ENCODE peak calls at places on chromosomes 5 and 9, in ten cellular contexts. Q is Panc1, O is SJCRH30, N is left ventricle myocardium inferior, D is psoas muscle, Z is GM12865, R is ascending aorta, C is upper lobe of left lung, A is skeletal muscle cell, B is aorta. L is an unnamed sample.

GRCh38 chr5:53053364-53053763 is 56.2 kb downstream of the MOCS2 start:
- DNase-seq in A (no peak), O (no peak), D (no peak), B (no peak), R (no peak), N (no peak), C (no peak), Z (no peak), Q (no peak), L (no peak)

GRCh38 chr9:113652355-113653152 is 189.0 kb downstream of the RGS3 start:
- DNase-seq in C (peak), Z (no peak), N (no peak), O (no peak), Q (no peak), A (no peak), R (no peak), B (no peak), D (no peak), L (no peak)

GRCh38 chr5:141525659-141526058 is 36.8 kb downstream of the PCDHGC5 start:
- DNase-seq in A (no peak), D (no peak), C (no peak), O (no peak), Z (no peak), Q (no peak), B (no peak), R (no peak), N (no peak), L (no peak)

GRCh38 chr5:148760945-148761638 is 65.3 kb upstream of the ADRB2 start:
- DNase-seq in D (no peak), B (no peak), C (no peak), Z (peak), Q (no peak), O (no peak), R (no peak), A (no peak), N (no peak), L (no peak)

GRCh38 chr9:128947423-128948310 is at the start of the genes DOLK and NUP188:
- DNase-seq in B (peak), Q (no peak), Z (peak), D (peak), N (peak), O (peak), R (peak), A (peak), C (peak), L (peak)

GRCh38 chr5:75603421-75603820 is 7.8 kb upstream of the ANKDD1B start:
- DNase-seq in O (no peak), Z (no peak), A (no peak), R (no peak), B (no peak), C (no peak), D (no peak), Q (no peak), N (no peak), L (no peak)

GRCh38 chr5:10534491-10535236 is 29.2 kb upstream of the ANKRD33B start:
- DNase-seq in C (no peak), R (no peak), O (no peak), Z (no peak), A (no peak), N (no peak), D (no peak), Q (no peak), B (peak), L (no peak)

GRCh38 chr5:145341842-145342241 is 493.3 kb downstream of the PRELID2 start:
- DNase-seq in Q (no peak), A (no peak), O (no peak), N (no peak), R (no peak), Z (no peak), D (no peak), B (no peak), C (no peak), L (no peak)

GRCh38 chr9:93820667-93821306 is 134.4 kb downstream of the BARX1 start:
- DNase-seq in Q (no peak), N (no peak), C (no peak), Z (no peak), R (no peak), A (no peak), O (peak), D (no peak), B (peak), L (no peak)

GRCh38 chr9:112409758-112410157 is 29.9 kb downstream of the HSDL2 start:
- DNase-seq in O (no peak), R (no peak), A (no peak), D (no peak), Q (no peak), Z (no peak), B (no peak), C (no peak), N (no peak), L (no peak)

GRCh38 chr9:112408285-112408684 is 28.4 kb downstream of the HSDL2 start:
- DNase-seq in C (no peak), D (no peak), R (no peak), N (no peak), Q (no peak), O (no peak), Z (no peak), B (no peak), A (no peak), L (no peak)

GRCh38 chr9:112404367-112404979 is 24.6 kb downstream of the HSDL2 start:
- DNase-seq in Q (no peak), B (no peak), Z (no peak), N (no peak), D (no peak), C (peak), R (no peak), O (no peak), A (no peak), L (no peak)

GRCh38 chr9:112411626-112412027 is 31.7 kb downstream of the HSDL2 start:
- DNase-seq in D (no peak), Z (no peak), A (no peak), N (no peak), C (no peak), B (no peak), Q (no peak), R (no peak), O (no peak), L (no peak)

GRCh38 chr9:112408819-112409218 is 28.9 kb downstream of the HSDL2 start:
- DNase-seq in R (no peak), B (no peak), A (no peak), D (no peak), Z (no peak), Q (no peak), N (no peak), O (no peak), C (no peak), L (no peak)
- H3K4me3 ChIP-seq in R (no peak), B (no peak), A (no peak), D (no peak), Z (no peak), Q (no peak), N (no peak), O (no peak), C (no peak), L (no peak)

GRCh38 chr9:96877269-96877668 is 23.0 kb upstream of the ZNF782 start:
- DNase-seq in Z (no peak), N (no peak), D (no peak), R (no peak), O (no peak), Q (no peak), C (no peak), B (no peak), A (no peak), L (no peak)
- H3K4me3 ChIP-seq in Z (no peak), N (no peak), D (no peak), R (no peak), O (no peak), Q (no peak), C (no peak), B (no peak), A (peak), L (peak)

DNA sequence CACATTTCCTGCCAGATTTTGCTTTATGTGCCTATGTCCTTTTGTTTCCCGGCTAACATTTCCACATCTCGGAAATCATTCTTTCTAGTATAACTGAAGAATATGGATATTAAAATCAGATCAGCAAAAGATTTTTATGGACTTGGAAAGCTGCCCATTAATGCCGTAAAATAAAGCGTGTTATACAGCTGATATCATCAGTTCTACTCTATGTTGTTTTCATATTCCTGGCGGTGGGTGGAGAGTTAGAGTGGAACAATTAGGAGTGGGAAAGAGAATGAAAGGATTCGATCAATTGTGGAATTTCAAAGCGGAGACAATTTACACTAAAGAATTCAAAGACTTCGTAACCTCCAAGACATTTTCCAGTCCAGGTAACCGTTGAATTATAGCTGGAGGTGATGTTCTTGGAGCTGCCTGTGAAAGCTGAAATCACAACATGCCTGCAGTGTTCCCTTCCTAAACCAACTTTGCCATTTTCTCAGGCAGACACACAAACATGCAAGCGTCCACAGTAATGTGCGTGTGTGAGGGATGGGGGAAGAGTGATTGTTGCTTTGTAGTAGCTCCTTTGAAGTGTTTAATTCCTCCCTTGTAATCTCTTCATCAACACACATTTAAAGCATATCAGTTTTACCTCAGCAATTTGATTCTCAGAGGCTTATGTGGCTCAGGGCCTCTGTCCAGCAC is 543.9 kb downstream of the RAB3C start:
- DNase-seq in Z (no peak), N (no peak), D (no peak), R (no peak), B (no peak), A (no peak), Q (no peak), C (no peak), O (peak), L (no peak)
- H3K4me3 ChIP-seq in Z (peak), N (peak), D (peak), R (peak), B (no peak), A (peak), Q (no peak), C (peak), O (peak), L (no peak)

DNA sequence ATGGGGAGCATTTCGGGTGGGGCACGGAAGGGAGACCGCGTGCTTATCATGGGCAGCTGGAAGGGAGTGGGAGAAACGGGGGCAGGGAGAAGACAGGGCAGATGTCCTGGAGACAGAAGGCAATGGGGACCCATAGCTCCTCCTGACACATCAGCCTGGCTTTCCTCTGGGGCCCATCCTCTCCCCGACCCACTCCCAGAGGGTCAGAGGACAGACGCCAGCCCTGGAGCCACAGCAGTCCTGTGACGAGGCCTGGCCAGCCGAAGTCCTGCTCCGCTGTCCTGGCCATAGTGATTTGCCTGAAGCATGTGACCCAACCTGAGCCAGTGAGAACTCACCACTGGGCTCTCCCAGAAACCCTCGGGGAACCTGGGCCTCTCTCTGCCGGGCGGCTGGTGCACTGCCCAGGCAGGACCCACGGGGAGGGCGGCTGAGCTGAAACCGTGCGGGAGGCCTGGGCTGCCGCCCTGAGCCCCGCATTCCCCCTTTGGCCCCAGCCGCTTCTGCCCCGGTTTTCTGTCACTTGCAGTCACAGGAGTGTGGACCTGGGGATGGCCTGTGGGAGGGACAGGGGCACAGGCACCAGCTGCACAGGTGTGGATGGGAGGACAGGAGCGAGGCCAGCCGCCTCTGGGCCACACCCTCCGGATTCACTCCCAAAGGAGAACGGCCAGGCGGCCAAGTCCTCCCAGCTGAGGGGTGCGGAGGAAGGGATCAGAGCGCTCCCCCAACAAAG is 19.8 kb downstream of the ADAMTS2 start:
- DNase-seq in R (no peak), Q (no peak), C (no peak), B (peak), O (no peak), Z (no peak), A (no peak), D (peak), N (peak), L (no peak)
- H3K4me3 ChIP-seq in R (no peak), Q (no peak), C (no peak), B (no peak), O (no peak), Z (no peak), A (no peak), D (no peak), N (no peak), L (no peak)

GRCh38 chr5:35197351-35197750 is 32.9 kb downstream of the PRLR start:
- DNase-seq in C (no peak), D (no peak), N (no peak), Q (no peak), O (peak), A (no peak), Z (no peak), B (no peak), R (no peak), L (no peak)

GRCh38 chr5:35198681-35199080 is 31.6 kb downstream of the PRLR start:
- DNase-seq in Z (no peak), Q (no peak), A (peak), B (no peak), O (peak), D (no peak), N (no peak), C (no peak), R (no peak), L (no peak)

GRCh38 chr5:35199886-35200285 is 30.4 kb downstream of the PRLR start:
- DNase-seq in A (no peak), O (no peak), D (no peak), Q (no peak), N (no peak), R (no peak), C (no peak), B (no peak), Z (no peak), L (no peak)

GRCh38 chr5:35195472-35195852 is 34.8 kb downstream of the PRLR start:
- DNase-seq in Q (no peak), R (no peak), B (no peak), O (no peak), Z (no peak), N (no peak), A (no peak), D (no peak), C (no peak), L (no peak)

GRCh38 chr5:35198096-35198495 is 32.2 kb downstream of the PRLR start:
- DNase-seq in Q (no peak), B (no peak), Z (no peak), R (no peak), A (peak), C (peak), O (peak), N (peak), D (peak), L (no peak)
- H3K4me3 ChIP-seq in Q (no peak), B (no peak), Z (no peak), R (no peak), A (no peak), C (no peak), O (no peak), N (no peak), D (no peak), L (no peak)

GRCh38 chr9:21788752-21789151 is 13.7 kb upstream of the MTAP start:
- DNase-seq in A (no peak), D (no peak), Q (no peak), O (no peak), N (no peak), Z (no peak), B (no peak), C (no peak), R (no peak), L (no peak)

GRCh38 chr9:21795483-21795882 is 7.0 kb upstream of the MTAP start:
- DNase-seq in N (no peak), Q (no peak), O (no peak), D (no peak), B (no peak), A (no peak), Z (no peak), R (no peak), C (no peak), L (no peak)

GRCh38 chr9:21789541-21790037 is 12.8 kb upstream of the MTAP start:
- DNase-seq in Q (peak), A (peak), Z (peak), O (peak), C (peak), D (no peak), N (no peak), R (no peak), B (no peak), L (peak)
- H3K4me3 ChIP-seq in Q (peak), A (peak), Z (peak), O (no peak), C (no peak), D (peak), N (peak), R (peak), B (no peak), L (no peak)

GRCh38 chr9:5336683-5337082 is 3.0 kb downstream of the RLN1 start:
- DNase-seq in B (no peak), C (no peak), O (no peak), Q (no peak), D (no peak), Z (no peak), A (no peak), N (no peak), R (no peak), L (no peak)
- H3K4me3 ChIP-seq in B (no peak), C (no peak), O (no peak), Q (no peak), D (no peak), Z (no peak), A (no peak), N (no peak), R (no peak), L (no peak)

DNA sequence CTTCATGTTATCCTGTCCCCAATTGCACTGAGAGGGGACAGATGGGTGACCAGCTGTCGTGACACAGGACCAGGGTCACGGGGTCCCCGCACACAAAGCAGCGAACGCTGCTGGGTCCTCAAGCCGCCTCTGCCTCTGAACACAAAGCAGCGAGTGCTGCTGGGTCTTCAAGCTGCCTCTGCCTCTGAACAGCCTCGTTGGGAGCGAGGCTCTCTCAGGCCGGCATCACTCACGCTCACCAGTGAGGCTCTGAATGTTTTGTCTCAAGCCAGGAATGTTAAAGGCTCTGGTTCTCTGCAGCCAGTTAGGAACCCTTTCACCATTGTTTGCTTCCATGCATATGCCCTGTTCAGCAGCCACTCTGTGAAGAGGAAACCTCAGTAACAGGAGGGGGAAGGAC is 82.7 kb upstream of the TAF11L2 start:
- DNase-seq in A (no peak), O (no peak), Z (no peak), Q (no peak), C (no peak), R (no peak), D (no peak), B (no peak), N (no peak), L (no peak)
- H3K4me3 ChIP-seq in A (no peak), O (no peak), Z (no peak), Q (no peak), C (no peak), R (no peak), D (no peak), B (no peak), N (no peak), L (no peak)

L was measured in NT2/D1.